ENCODE peak calls at places on chromosomes 16 and 17, in ten cellular contexts. Z is K562; Q is GM12878; M is GM10248; D is HEK293T; L is EL; S is mucosa of descending colon; G is NCI-H2171; V is MCF 10A; T is stimulated activated CD4-positive, alpha-beta T cell treated with anti-CD3 and anti-CD28 coated beads, Interleukin-1b, Interleukin-23, amount 100 ng/mL, for 1 hour. C is an unnamed sample.

GRCh38 chr17:76369804-76370203 is 14.6 kb upstream of the SPHK1 start:
- DNase-seq in Z (no peak), Q (no peak), M (no peak), D (no peak), L (no peak), S (no peak), G (peak), V (no peak), T (no peak), C (no peak)

GRCh38 chr17:82000803-82001649 is 21.7 kb downstream of the CENPX start:
- DNase-seq in Z (no peak), Q (no peak), M (no peak), D (no peak), L (no peak), S (no peak), G (peak), V (no peak), T (no peak), C (no peak)

GRCh38 chr16:15037003-15037402 is 18.9 kb downstream of the NTAN1 start:
- DNase-seq in Z (no peak), Q (no peak), M (no peak), D (no peak), L (no peak), S (no peak), G (no peak), V (no peak), T (no peak), C (no peak)

GRCh38 chr17:10105513-10106001 is 92.8 kb downstream of the GAS7 start:
- DNase-seq in Z (no peak), Q (no peak), M (no peak), D (no peak), L (no peak), S (no peak), G (no peak), V (no peak), T (no peak), C (no peak)

GRCh38 chr17:46865100-46865499 is 13.7 kb downstream of the WNT9B start:
- DNase-seq in Z (no peak), Q (no peak), M (no peak), D (no peak), L (peak), S (no peak), G (no peak), V (no peak), T (no peak), C (no peak)

GRCh38 chr17:76142044-76143041 is 1.3 kb upstream of the FOXJ1 start:
- DNase-seq in Z (no peak), Q (no peak), M (no peak), D (no peak), L (no peak), S (no peak), G (no peak), V (no peak), T (no peak), C (no peak)

GRCh38 chr17:559699-560378 is 154.8 kb downstream of the VPS53 start:
- DNase-seq in Z (no peak), Q (no peak), M (no peak), D (no peak), L (peak), S (no peak), G (no peak), V (peak), T (no peak), C (no peak)

GRCh38 chr17:75404739-75405364 is 626 bp downstream of the GRB2 start:
- DNase-seq in Z (no peak), Q (no peak), M (no peak), D (peak), L (peak), S (peak), G (no peak), V (peak), T (no peak), C (no peak)

GRCh38 chr17:48494335-48494734 is 36.5 kb downstream of the HOXB1 start:
- DNase-seq in Z (no peak), Q (no peak), M (no peak), D (no peak), L (no peak), S (no peak), G (no peak), V (peak), T (no peak), C (no peak)

GRCh38 chr17:18280239-18280638 is 19.8 kb downstream of the MIEF2 start:
- DNase-seq in Z (no peak), Q (no peak), M (no peak), D (no peak), L (no peak), S (no peak), G (no peak), V (no peak), T (no peak), C (no peak)

GRCh38 chr17:7133424-7133823 is 18.8 kb upstream of the ASGR2 start:
- DNase-seq in Z (peak), Q (peak), M (no peak), D (no peak), L (no peak), S (no peak), G (no peak), V (no peak), T (no peak), C (no peak)

GRCh38 chr17:32917081-32917480 is 10.9 kb upstream of the TMEM98 start:
- DNase-seq in Z (no peak), Q (no peak), M (no peak), D (no peak), L (peak), S (no peak), G (no peak), V (no peak), T (no peak), C (no peak)

GRCh38 chr17:66383353-66383752 is 80.9 kb downstream of the PRKCA start:
- DNase-seq in Z (no peak), Q (no peak), M (no peak), D (no peak), L (peak), S (no peak), G (no peak), V (no peak), T (no peak), C (no peak)

GRCh38 chr16:58684001-58684353 is 593 bp downstream of the SLC38A7 start:
- DNase-seq in Z (no peak), Q (no peak), M (no peak), D (no peak), L (no peak), S (no peak), G (no peak), V (no peak), T (no peak), C (no peak)

GRCh38 chr16:88350922-88351321 is 31.8 kb upstream of the ZNF469 start:
- DNase-seq in Z (no peak), Q (no peak), M (no peak), D (no peak), L (no peak), S (no peak), G (no peak), V (no peak), T (no peak), C (no peak)